ENCODE peak calls at places on chromosomes 3 and 15, in four cellular contexts. One of them, this sample, is unnamed.

GRCh38 chr3:38039899-38040261 is 872 bp downstream of the DLEC1 start:
- DNase-seq in body of pancreas: peak
- DNase-seq in OCI-LY7: peak
- DNase-seq in colonic mucosa: peak
- DNase-seq in this sample: peak

GRCh38 chr3:23444386-23444785 is 241.3 kb downstream of the UBE2E2 start:
- DNase-seq in body of pancreas: no peak
- DNase-seq in OCI-LY7: peak
- DNase-seq in colonic mucosa: no peak
- DNase-seq in this sample: no peak

GRCh38 chr3:163306405-163306804 is 1771.9 kb downstream of the SI start:
- DNase-seq in body of pancreas: no peak
- DNase-seq in OCI-LY7: no peak
- DNase-seq in colonic mucosa: no peak
- DNase-seq in this sample: no peak

GRCh38 chr15:29788433-29789034 is 33.7 kb downstream of the TJP1 start:
- DNase-seq in body of pancreas: no peak
- DNase-seq in OCI-LY7: no peak
- DNase-seq in colonic mucosa: no peak
- DNase-seq in this sample: no peak

GRCh38 chr15:89198934-89199333 is 22.4 kb downstream of the RLBP1 start:
- DNase-seq in body of pancreas: peak
- DNase-seq in OCI-LY7: no peak
- DNase-seq in colonic mucosa: no peak
- DNase-seq in this sample: no peak

GRCh38 chr15:31486506-31486905 is 159.9 kb downstream of the KLF13 start:
- DNase-seq in body of pancreas: no peak
- DNase-seq in OCI-LY7: no peak
- DNase-seq in colonic mucosa: no peak
- DNase-seq in this sample: no peak

GRCh38 chr15:72968531-72968922 is 83.7 kb upstream of the NEO1 start:
- DNase-seq in body of pancreas: peak
- DNase-seq in OCI-LY7: no peak
- DNase-seq in colonic mucosa: peak
- DNase-seq in this sample: peak

GRCh38 chr3:197298858-197299854 is 744 bp upstream of the DLG1 start:
- DNase-seq in body of pancreas: peak
- DNase-seq in OCI-LY7: peak
- DNase-seq in colonic mucosa: peak
- DNase-seq in this sample: no peak

GRCh38 chr3:197259096-197259495 is 39.3 kb downstream of the DLG1 start:
- DNase-seq in body of pancreas: no peak
- DNase-seq in OCI-LY7: no peak
- DNase-seq in colonic mucosa: no peak
- DNase-seq in this sample: no peak

GRCh38 chr3:1830851-1831250 is 267.8 kb upstream of the CNTN4 start:
- DNase-seq in body of pancreas: no peak
- DNase-seq in OCI-LY7: no peak
- DNase-seq in colonic mucosa: no peak
- DNase-seq in this sample: no peak

GRCh38 chr15:66703540-66703941 is 1.5 kb downstream of the SMAD6 start:
- DNase-seq in body of pancreas: peak
- DNase-seq in OCI-LY7: peak
- DNase-seq in colonic mucosa: peak
- DNase-seq in this sample: no peak

GRCh38 chr15:69317392-69317841 is 18.7 kb downstream of the PAQR5 start:
- DNase-seq in body of pancreas: peak
- DNase-seq in OCI-LY7: no peak
- DNase-seq in colonic mucosa: peak
- DNase-seq in this sample: no peak

GRCh38 chr3:132265008-132265407 is 52.2 kb upstream of the ACP3 start:
- DNase-seq in body of pancreas: no peak
- DNase-seq in OCI-LY7: no peak
- DNase-seq in colonic mucosa: no peak
- DNase-seq in this sample: no peak

GRCh38 chr15:99105516-99106341 is 849 bp downstream of the SYNM start:
- DNase-seq in body of pancreas: peak
- DNase-seq in OCI-LY7: peak
- DNase-seq in colonic mucosa: peak
- DNase-seq in this sample: no peak

DNA sequence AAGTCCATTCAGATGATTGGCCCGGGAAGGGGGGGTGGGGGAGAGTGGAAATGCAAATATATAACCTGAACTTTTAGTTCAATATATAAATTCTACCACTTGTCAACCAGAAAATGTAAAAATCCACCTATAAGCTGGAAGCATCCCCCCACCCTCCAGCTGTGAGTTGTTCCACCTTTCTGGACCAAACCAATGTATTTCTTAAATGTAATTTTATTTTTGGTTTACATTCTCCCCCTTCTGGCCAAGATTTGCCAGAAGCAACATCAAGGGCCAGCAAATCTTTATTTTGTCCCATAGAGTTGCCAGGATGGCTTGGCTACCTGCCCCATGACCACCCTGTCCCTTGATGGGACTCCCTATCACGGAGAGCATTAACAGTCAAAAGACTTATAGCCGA is 545.7 kb downstream of the TBL1XR1 start:
- DNase-seq in body of pancreas: no peak
- DNase-seq in OCI-LY7: no peak
- DNase-seq in colonic mucosa: no peak
- DNase-seq in this sample: no peak
- TF ChIP-seq CTCF in body of pancreas: no peak
- TF ChIP-seq CTCF in OCI-LY7: no peak
- TF ChIP-seq CTCF in colonic mucosa: no peak
- TF ChIP-seq CTCF in this sample: no peak

GRCh38 chr3:143331336-143331735 is 211.8 kb downstream of the CHST2 start:
- DNase-seq in body of pancreas: no peak
- DNase-seq in OCI-LY7: no peak
- DNase-seq in colonic mucosa: no peak
- DNase-seq in this sample: no peak
- H3K4me3 ChIP-seq in body of pancreas: no peak
- H3K4me3 ChIP-seq in OCI-LY7: no peak
- H3K4me3 ChIP-seq in colonic mucosa: no peak
- H3K4me3 ChIP-seq in this sample: no peak

GRCh38 chr3:42830437-42831320 is 21.4 kb downstream of the ACKR2 start:
- DNase-seq in body of pancreas: no peak
- DNase-seq in OCI-LY7: peak
- DNase-seq in colonic mucosa: no peak
- DNase-seq in this sample: no peak
- TF ChIP-seq CTCF in body of pancreas: peak
- TF ChIP-seq CTCF in OCI-LY7: peak
- TF ChIP-seq CTCF in colonic mucosa: peak
- TF ChIP-seq CTCF in this sample: no peak

DNA sequence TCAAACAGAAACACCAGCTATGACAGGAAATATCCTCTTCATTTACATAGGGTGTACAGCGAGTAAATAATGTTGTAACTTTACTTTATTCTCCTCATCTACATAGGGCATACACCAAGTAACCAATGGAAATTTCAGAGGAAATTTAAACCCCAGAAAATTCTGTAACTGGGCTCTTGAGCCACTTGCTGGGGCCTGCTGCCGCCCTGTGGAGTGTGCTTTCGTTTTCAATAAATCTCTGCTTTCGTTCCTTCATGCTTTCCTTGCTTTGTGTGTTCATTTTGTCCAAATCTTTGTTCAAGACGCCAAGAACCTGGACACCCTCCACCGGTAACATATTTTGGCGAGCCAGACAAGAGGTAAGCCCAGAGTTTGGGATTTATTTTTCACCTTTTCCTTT is 990.4 kb upstream of the CADM2 start:
- DNase-seq in body of pancreas: no peak
- DNase-seq in OCI-LY7: no peak
- DNase-seq in colonic mucosa: no peak
- DNase-seq in this sample: no peak
- H3K4me3 ChIP-seq in body of pancreas: no peak
- H3K4me3 ChIP-seq in OCI-LY7: no peak
- H3K4me3 ChIP-seq in colonic mucosa: no peak
- H3K4me3 ChIP-seq in this sample: no peak

DNA sequence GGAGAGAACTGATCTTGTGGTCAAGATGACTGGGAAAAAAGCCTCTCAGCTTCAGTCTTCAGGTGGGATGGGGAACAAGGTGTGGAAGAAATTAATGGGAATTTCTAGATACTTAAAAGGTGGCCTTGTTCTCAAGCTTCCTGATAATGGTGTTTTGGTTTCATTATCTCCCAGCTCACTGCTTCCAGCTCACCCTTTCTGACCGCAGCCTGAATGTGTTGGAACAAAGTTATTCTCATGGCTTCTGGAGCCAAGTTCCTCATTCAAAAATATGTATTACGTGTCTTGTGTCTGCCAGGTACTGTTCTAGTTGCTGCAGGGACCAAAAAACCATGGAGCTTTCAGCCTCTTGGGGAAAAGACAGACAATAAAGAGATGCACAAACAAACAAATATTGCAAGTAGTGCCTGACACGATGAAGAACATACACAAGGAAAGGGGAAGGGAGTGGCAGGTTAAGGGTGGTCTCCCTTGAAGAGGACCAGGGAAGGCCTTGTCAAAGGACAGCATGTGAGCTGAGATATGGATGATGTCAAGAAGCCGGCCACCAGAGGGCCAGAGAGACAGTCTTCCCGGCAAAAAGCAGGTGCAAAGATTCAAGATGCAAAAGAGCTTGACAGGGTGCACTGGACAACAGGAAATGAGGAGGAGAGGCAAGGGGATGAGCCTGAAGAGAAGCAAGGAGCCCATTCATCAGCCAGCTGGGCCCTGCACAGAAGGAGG is 35.5 kb downstream of the ARRDC4 start:
- DNase-seq in body of pancreas: peak
- DNase-seq in OCI-LY7: peak
- DNase-seq in colonic mucosa: peak
- DNase-seq in this sample: no peak
- TF ChIP-seq CTCF in body of pancreas: peak
- TF ChIP-seq CTCF in OCI-LY7: peak
- TF ChIP-seq CTCF in colonic mucosa: peak
- TF ChIP-seq CTCF in this sample: peak

GRCh38 chr3:185484296-185484695 is 14.5 kb downstream of the TMEM41A start:
- DNase-seq in body of pancreas: no peak
- DNase-seq in OCI-LY7: no peak
- DNase-seq in colonic mucosa: no peak
- DNase-seq in this sample: no peak

GRCh38 chr3:185489462-185489861 is 9.4 kb downstream of the TMEM41A start:
- DNase-seq in body of pancreas: peak
- DNase-seq in OCI-LY7: no peak
- DNase-seq in colonic mucosa: peak
- DNase-seq in this sample: no peak

GRCh38 chr3:185488465-185488864 is 10.4 kb downstream of the TMEM41A start:
- DNase-seq in body of pancreas: no peak
- DNase-seq in OCI-LY7: no peak
- DNase-seq in colonic mucosa: no peak
- DNase-seq in this sample: no peak

GRCh38 chr3:185490241-185490640 is 8.6 kb downstream of the TMEM41A start:
- DNase-seq in body of pancreas: no peak
- DNase-seq in OCI-LY7: no peak
- DNase-seq in colonic mucosa: no peak
- DNase-seq in this sample: no peak

DNA sequence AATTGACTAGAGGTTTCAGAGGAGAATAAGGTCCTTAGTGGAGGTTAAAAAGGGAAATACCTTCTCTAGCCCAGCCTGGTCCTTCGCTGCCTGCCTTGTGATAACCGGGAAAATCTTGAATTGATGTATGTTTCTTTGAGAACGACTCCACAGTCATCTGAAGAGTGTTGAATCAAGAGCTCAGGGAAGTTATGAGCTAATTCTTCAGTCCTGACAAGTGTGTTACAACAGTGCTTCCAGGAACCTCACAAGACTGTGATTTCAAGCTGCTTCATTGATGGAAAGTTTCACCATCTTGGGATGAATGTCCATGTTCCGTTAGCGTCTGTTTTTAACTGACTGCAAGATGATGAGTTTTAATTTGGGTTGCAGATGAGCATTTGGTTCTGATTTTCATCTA is 12.5 kb downstream of the TMEM41A start:
- DNase-seq in body of pancreas: no peak
- DNase-seq in OCI-LY7: no peak
- DNase-seq in colonic mucosa: no peak
- DNase-seq in this sample: no peak
- H3K4me3 ChIP-seq in body of pancreas: no peak
- H3K4me3 ChIP-seq in OCI-LY7: no peak
- H3K4me3 ChIP-seq in colonic mucosa: no peak
- H3K4me3 ChIP-seq in this sample: no peak

DNA sequence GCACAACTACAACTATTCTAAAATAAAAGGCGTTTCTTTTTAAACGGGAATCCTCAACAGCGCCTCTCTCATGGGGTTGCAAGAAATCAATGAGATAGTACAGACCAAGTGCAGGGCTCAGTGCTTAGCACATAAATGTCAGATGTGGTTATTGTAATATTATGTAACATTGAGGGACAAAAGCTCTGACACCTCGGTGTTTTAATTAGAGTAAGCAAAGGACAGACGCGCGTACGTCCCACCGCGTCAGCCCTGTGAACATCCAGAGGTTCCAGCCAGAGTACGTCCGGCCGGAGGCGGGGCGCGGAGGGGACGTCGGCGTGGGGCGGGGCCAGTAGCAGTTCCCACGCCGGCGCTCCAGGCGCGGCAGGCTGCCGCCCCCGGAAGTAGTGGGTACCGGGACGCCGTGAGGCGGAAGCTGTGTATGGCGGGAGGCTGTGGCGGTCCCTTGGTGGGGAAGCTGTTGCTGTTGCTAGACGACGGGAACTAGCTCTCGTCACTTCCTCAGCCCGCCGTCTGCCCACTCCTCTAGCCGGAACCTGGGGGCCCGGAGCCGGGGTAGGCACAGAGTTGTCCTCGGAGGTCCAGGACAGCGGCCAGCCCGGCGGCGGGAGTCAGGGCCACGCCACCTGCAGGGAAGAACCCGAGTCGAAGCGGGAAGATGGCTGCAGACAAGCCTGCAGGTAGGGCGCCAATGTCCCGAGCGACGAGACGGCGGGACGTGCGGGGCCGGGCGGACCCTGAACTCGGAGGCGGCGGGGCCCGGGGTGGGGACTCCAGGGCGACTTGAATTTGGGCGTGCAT is at the start of gene CNOT10:
- DNase-seq in body of pancreas: peak
- DNase-seq in OCI-LY7: peak
- DNase-seq in colonic mucosa: peak
- DNase-seq in this sample: peak
- TF ChIP-seq CTCF in body of pancreas: peak
- TF ChIP-seq CTCF in OCI-LY7: peak
- TF ChIP-seq CTCF in colonic mucosa: no peak
- TF ChIP-seq CTCF in this sample: no peak

This sample was measured in tibial nerve.